ENCODE peak calls at places on chromosomes 7 and 10, in seven cellular contexts. One of them, this sample, is unnamed.

GRCh38 chr10:12531305-12531738 is 182.0 kb downstream of the CAMK1D start:
- DNase-seq in HepG2: no peak
- DNase-seq in GM12865: no peak
- DNase-seq in iPS-NIHi11: no peak
- DNase-seq in DMS79 treated with DMSO at 0.1 percent for 48 hours: no peak
- DNase-seq in HEK293T: no peak
- DNase-seq in thoracic aorta: no peak
- DNase-seq in this sample: no peak

GRCh38 chr7:73599151-73599882 is 20.9 kb upstream of the TBL2 start:
- DNase-seq in HepG2: no peak
- DNase-seq in GM12865: no peak
- DNase-seq in iPS-NIHi11: no peak
- DNase-seq in DMS79 treated with DMSO at 0.1 percent for 48 hours: no peak
- DNase-seq in HEK293T: no peak
- DNase-seq in thoracic aorta: no peak
- DNase-seq in this sample: no peak

GRCh38 chr10:50312464-50313437 is 61.4 kb upstream of the ASAH2 start:
- DNase-seq in HepG2: no peak
- DNase-seq in GM12865: no peak
- DNase-seq in iPS-NIHi11: no peak
- DNase-seq in DMS79 treated with DMSO at 0.1 percent for 48 hours: no peak
- DNase-seq in HEK293T: no peak
- DNase-seq in thoracic aorta: no peak
- DNase-seq in this sample: no peak

GRCh38 chr10:15461353-15462108 is 90.4 kb upstream of the FAM171A1 start:
- DNase-seq in HepG2: no peak
- DNase-seq in GM12865: peak
- DNase-seq in iPS-NIHi11: no peak
- DNase-seq in DMS79 treated with DMSO at 0.1 percent for 48 hours: no peak
- DNase-seq in HEK293T: no peak
- DNase-seq in thoracic aorta: no peak
- DNase-seq in this sample: no peak

GRCh38 chr7:116438274-116438673 is 61.3 kb upstream of the CAV2 start:
- DNase-seq in HepG2: peak
- DNase-seq in GM12865: no peak
- DNase-seq in iPS-NIHi11: no peak
- DNase-seq in DMS79 treated with DMSO at 0.1 percent for 48 hours: no peak
- DNase-seq in HEK293T: peak
- DNase-seq in thoracic aorta: no peak
- DNase-seq in this sample: no peak

GRCh38 chr7:1562126-1562525 is 6.1 kb upstream of the TMEM184A start:
- DNase-seq in HepG2: no peak
- DNase-seq in GM12865: no peak
- DNase-seq in iPS-NIHi11: no peak
- DNase-seq in DMS79 treated with DMSO at 0.1 percent for 48 hours: no peak
- DNase-seq in HEK293T: no peak
- DNase-seq in thoracic aorta: no peak
- DNase-seq in this sample: no peak

GRCh38 chr10:86600296-86600695 is 54.1 kb upstream of the OPN4 start:
- DNase-seq in HepG2: no peak
- DNase-seq in GM12865: no peak
- DNase-seq in iPS-NIHi11: no peak
- DNase-seq in DMS79 treated with DMSO at 0.1 percent for 48 hours: no peak
- DNase-seq in HEK293T: no peak
- DNase-seq in thoracic aorta: no peak
- DNase-seq in this sample: no peak

GRCh38 chr10:129532838-129533237 is 65.8 kb downstream of the MGMT start:
- DNase-seq in HepG2: no peak
- DNase-seq in GM12865: no peak
- DNase-seq in iPS-NIHi11: no peak
- DNase-seq in DMS79 treated with DMSO at 0.1 percent for 48 hours: no peak
- DNase-seq in HEK293T: no peak
- DNase-seq in thoracic aorta: no peak
- DNase-seq in this sample: no peak

GRCh38 chr10:116325987-116326386 is 1.7 kb downstream of the CCDC172 start:
- DNase-seq in HepG2: no peak
- DNase-seq in GM12865: no peak
- DNase-seq in iPS-NIHi11: no peak
- DNase-seq in DMS79 treated with DMSO at 0.1 percent for 48 hours: no peak
- DNase-seq in HEK293T: no peak
- DNase-seq in thoracic aorta: no peak
- DNase-seq in this sample: no peak

GRCh38 chr7:47819054-47819920 is 129.0 kb downstream of the PKD1L1 start:
- DNase-seq in HepG2: peak
- DNase-seq in GM12865: peak
- DNase-seq in iPS-NIHi11: peak
- DNase-seq in DMS79 treated with DMSO at 0.1 percent for 48 hours: no peak
- DNase-seq in HEK293T: peak
- DNase-seq in thoracic aorta: no peak
- DNase-seq in this sample: no peak

GRCh38 chr7:21338728-21339164 is 89.1 kb upstream of the SP4 start:
- DNase-seq in HepG2: no peak
- DNase-seq in GM12865: peak
- DNase-seq in iPS-NIHi11: no peak
- DNase-seq in DMS79 treated with DMSO at 0.1 percent for 48 hours: no peak
- DNase-seq in HEK293T: no peak
- DNase-seq in thoracic aorta: no peak
- DNase-seq in this sample: no peak

GRCh38 chr10:30687698-30688213 is 58.2 kb upstream of the LYZL2 start:
- DNase-seq in HepG2: peak
- DNase-seq in GM12865: peak
- DNase-seq in iPS-NIHi11: peak
- DNase-seq in DMS79 treated with DMSO at 0.1 percent for 48 hours: peak
- DNase-seq in HEK293T: peak
- DNase-seq in thoracic aorta: no peak
- DNase-seq in this sample: no peak

GRCh38 chr7:1849351-1849951 is 179.4 kb downstream of the ELFN1 start:
- DNase-seq in HepG2: no peak
- DNase-seq in GM12865: no peak
- DNase-seq in iPS-NIHi11: no peak
- DNase-seq in DMS79 treated with DMSO at 0.1 percent for 48 hours: no peak
- DNase-seq in HEK293T: no peak
- DNase-seq in thoracic aorta: no peak
- DNase-seq in this sample: no peak

GRCh38 chr10:34776090-34776690 is 38.9 kb downstream of the PARD3 start:
- DNase-seq in HepG2: no peak
- DNase-seq in GM12865: no peak
- DNase-seq in iPS-NIHi11: no peak
- DNase-seq in DMS79 treated with DMSO at 0.1 percent for 48 hours: no peak
- DNase-seq in HEK293T: no peak
- DNase-seq in thoracic aorta: no peak
- DNase-seq in this sample: no peak

GRCh38 chr7:11539853-11540252 is 292.1 kb downstream of the THSD7A start:
- DNase-seq in HepG2: no peak
- DNase-seq in GM12865: no peak
- DNase-seq in iPS-NIHi11: no peak
- DNase-seq in DMS79 treated with DMSO at 0.1 percent for 48 hours: no peak
- DNase-seq in HEK293T: no peak
- DNase-seq in thoracic aorta: no peak
- DNase-seq in this sample: no peak

GRCh38 chr10:76336213-76336963 is 905.0 kb downstream of the LRMDA start:
- DNase-seq in HepG2: peak
- DNase-seq in GM12865: no peak
- DNase-seq in iPS-NIHi11: no peak
- DNase-seq in DMS79 treated with DMSO at 0.1 percent for 48 hours: no peak
- DNase-seq in HEK293T: no peak
- DNase-seq in thoracic aorta: no peak
- DNase-seq in this sample: no peak

GRCh38 chr7:102395620-102395957 is 574 bp upstream of the PRKRIP1 start:
- DNase-seq in HepG2: no peak
- DNase-seq in GM12865: no peak
- DNase-seq in iPS-NIHi11: no peak
- DNase-seq in DMS79 treated with DMSO at 0.1 percent for 48 hours: no peak
- DNase-seq in HEK293T: no peak
- DNase-seq in thoracic aorta: no peak
- DNase-seq in this sample: no peak

GRCh38 chr10:58691528-58691927 is 178.9 kb downstream of the BICC1 start:
- DNase-seq in HepG2: no peak
- DNase-seq in GM12865: no peak
- DNase-seq in iPS-NIHi11: no peak
- DNase-seq in DMS79 treated with DMSO at 0.1 percent for 48 hours: no peak
- DNase-seq in HEK293T: no peak
- DNase-seq in thoracic aorta: no peak
- DNase-seq in this sample: no peak

GRCh38 chr7:71752171-71752935 is 620.4 kb downstream of the GALNT17 start:
- DNase-seq in HepG2: peak
- DNase-seq in GM12865: peak
- DNase-seq in iPS-NIHi11: peak
- DNase-seq in DMS79 treated with DMSO at 0.1 percent for 48 hours: no peak
- DNase-seq in HEK293T: peak
- DNase-seq in thoracic aorta: no peak
- DNase-seq in this sample: no peak

GRCh38 chr10:71747808-71748523 is 25.4 kb downstream of the VSIR start:
- DNase-seq in HepG2: no peak
- DNase-seq in GM12865: peak
- DNase-seq in iPS-NIHi11: no peak
- DNase-seq in DMS79 treated with DMSO at 0.1 percent for 48 hours: no peak
- DNase-seq in HEK293T: no peak
- DNase-seq in thoracic aorta: no peak
- DNase-seq in this sample: no peak

GRCh38 chr10:11661441-11661840 is 50.0 kb upstream of the USP6NL start:
- DNase-seq in HepG2: no peak
- DNase-seq in GM12865: no peak
- DNase-seq in iPS-NIHi11: no peak
- DNase-seq in DMS79 treated with DMSO at 0.1 percent for 48 hours: no peak
- DNase-seq in HEK293T: no peak
- DNase-seq in thoracic aorta: no peak
- DNase-seq in this sample: no peak

GRCh38 chr10:52276163-52276562 is 37.9 kb upstream of the DKK1 start:
- DNase-seq in HepG2: no peak
- DNase-seq in GM12865: no peak
- DNase-seq in iPS-NIHi11: no peak
- DNase-seq in DMS79 treated with DMSO at 0.1 percent for 48 hours: no peak
- DNase-seq in HEK293T: no peak
- DNase-seq in thoracic aorta: no peak
- DNase-seq in this sample: no peak

GRCh38 chr10:100697070-100697469 is 48.3 kb upstream of the PAX2 start:
- DNase-seq in HepG2: peak
- DNase-seq in GM12865: peak
- DNase-seq in iPS-NIHi11: no peak
- DNase-seq in DMS79 treated with DMSO at 0.1 percent for 48 hours: no peak
- DNase-seq in HEK293T: no peak
- DNase-seq in thoracic aorta: no peak
- DNase-seq in this sample: no peak

GRCh38 chr7:13827716-13828115 is 161.8 kb downstream of the ETV1 start:
- DNase-seq in HepG2: no peak
- DNase-seq in GM12865: no peak
- DNase-seq in iPS-NIHi11: no peak
- DNase-seq in DMS79 treated with DMSO at 0.1 percent for 48 hours: no peak
- DNase-seq in HEK293T: no peak
- DNase-seq in thoracic aorta: no peak
- DNase-seq in this sample: no peak

GRCh38 chr10:11457336-11457735 is 154.1 kb downstream of the USP6NL start:
- DNase-seq in HepG2: no peak
- DNase-seq in GM12865: no peak
- DNase-seq in iPS-NIHi11: no peak
- DNase-seq in DMS79 treated with DMSO at 0.1 percent for 48 hours: no peak
- DNase-seq in HEK293T: no peak
- DNase-seq in thoracic aorta: no peak
- DNase-seq in this sample: no peak

GRCh38 chr10:82811621-82812020 is 936.6 kb downstream of the NRG3 start:
- DNase-seq in HepG2: no peak
- DNase-seq in GM12865: peak
- DNase-seq in iPS-NIHi11: peak
- DNase-seq in DMS79 treated with DMSO at 0.1 percent for 48 hours: no peak
- DNase-seq in HEK293T: peak
- DNase-seq in thoracic aorta: no peak
- DNase-seq in this sample: no peak

GRCh38 chr7:131106681-131107342 is 220.9 kb upstream of the MKLN1 start:
- DNase-seq in HepG2: no peak
- DNase-seq in GM12865: peak
- DNase-seq in iPS-NIHi11: peak
- DNase-seq in DMS79 treated with DMSO at 0.1 percent for 48 hours: no peak
- DNase-seq in HEK293T: peak
- DNase-seq in thoracic aorta: no peak
- DNase-seq in this sample: peak

GRCh38 chr7:99860281-99861127 is 16.3 kb downstream of the OR2AE1 start:
- DNase-seq in HepG2: peak
- DNase-seq in GM12865: no peak
- DNase-seq in iPS-NIHi11: no peak
- DNase-seq in DMS79 treated with DMSO at 0.1 percent for 48 hours: no peak
- DNase-seq in HEK293T: no peak
- DNase-seq in thoracic aorta: peak
- DNase-seq in this sample: no peak

GRCh38 chr10:10605551-10606081 is 412.1 kb upstream of the CELF2 start:
- DNase-seq in HepG2: no peak
- DNase-seq in GM12865: no peak
- DNase-seq in iPS-NIHi11: no peak
- DNase-seq in DMS79 treated with DMSO at 0.1 percent for 48 hours: no peak
- DNase-seq in HEK293T: no peak
- DNase-seq in thoracic aorta: peak
- DNase-seq in this sample: no peak

GRCh38 chr7:101978683-101979082 is 161.3 kb downstream of the CUX1 start:
- DNase-seq in HepG2: no peak
- DNase-seq in GM12865: no peak
- DNase-seq in iPS-NIHi11: no peak
- DNase-seq in DMS79 treated with DMSO at 0.1 percent for 48 hours: no peak
- DNase-seq in HEK293T: no peak
- DNase-seq in thoracic aorta: no peak
- DNase-seq in this sample: no peak

GRCh38 chr7:118087121-118087520 is 96.8 kb upstream of the LSM8 start:
- DNase-seq in HepG2: no peak
- DNase-seq in GM12865: no peak
- DNase-seq in iPS-NIHi11: no peak
- DNase-seq in DMS79 treated with DMSO at 0.1 percent for 48 hours: no peak
- DNase-seq in HEK293T: no peak
- DNase-seq in thoracic aorta: no peak
- DNase-seq in this sample: no peak

GRCh38 chr10:49599546-49599945 is 10.6 kb upstream of the SLC18A3 start:
- DNase-seq in HepG2: no peak
- DNase-seq in GM12865: no peak
- DNase-seq in iPS-NIHi11: no peak
- DNase-seq in DMS79 treated with DMSO at 0.1 percent for 48 hours: no peak
- DNase-seq in HEK293T: no peak
- DNase-seq in thoracic aorta: no peak
- DNase-seq in this sample: no peak

GRCh38 chr7:156327474-156327873 is 313.1 kb upstream of the RNF32 start:
- DNase-seq in HepG2: no peak
- DNase-seq in GM12865: no peak
- DNase-seq in iPS-NIHi11: no peak
- DNase-seq in DMS79 treated with DMSO at 0.1 percent for 48 hours: no peak
- DNase-seq in HEK293T: no peak
- DNase-seq in thoracic aorta: no peak
- DNase-seq in this sample: no peak